ENCODE peak calls at places on chromosomes 11 and 22, in six cellular contexts. One of them, this sample, is unnamed.

GRCh38 chr22:26972281-26972680 is 314.9 kb downstream of the MIAT start:
- DNase-seq in IMR-90: no peak
- DNase-seq in NCI-H1694 treated with DMSO at 0.1 percent for 48 hours: no peak
- DNase-seq in NCI-H510A treated with DMSO at 0.1 percent for 48 hours: no peak
- DNase-seq in mucosa of descending colon: no peak
- DNase-seq in EL: no peak
- DNase-seq in this sample: no peak

GRCh38 chr11:18650859-18651557 is 16.9 kb upstream of the SPTY2D1 start:
- DNase-seq in IMR-90: peak
- DNase-seq in NCI-H1694 treated with DMSO at 0.1 percent for 48 hours: no peak
- DNase-seq in NCI-H510A treated with DMSO at 0.1 percent for 48 hours: no peak
- DNase-seq in mucosa of descending colon: peak
- DNase-seq in EL: peak
- DNase-seq in this sample: peak

GRCh38 chr22:20000246-20001081 is 16.2 kb downstream of the ARVCF start:
- DNase-seq in IMR-90: no peak
- DNase-seq in NCI-H1694 treated with DMSO at 0.1 percent for 48 hours: no peak
- DNase-seq in NCI-H510A treated with DMSO at 0.1 percent for 48 hours: no peak
- DNase-seq in mucosa of descending colon: no peak
- DNase-seq in EL: no peak
- DNase-seq in this sample: no peak

GRCh38 chr11:1238767-1239595 is 16.1 kb downstream of the MUC5B start:
- DNase-seq in IMR-90: no peak
- DNase-seq in NCI-H1694 treated with DMSO at 0.1 percent for 48 hours: no peak
- DNase-seq in NCI-H510A treated with DMSO at 0.1 percent for 48 hours: no peak
- DNase-seq in mucosa of descending colon: peak
- DNase-seq in EL: no peak
- DNase-seq in this sample: no peak

GRCh38 chr22:41951898-41952474 is at the start of gene SMIM45:
- DNase-seq in IMR-90: no peak
- DNase-seq in NCI-H1694 treated with DMSO at 0.1 percent for 48 hours: peak
- DNase-seq in NCI-H510A treated with DMSO at 0.1 percent for 48 hours: no peak
- DNase-seq in mucosa of descending colon: no peak
- DNase-seq in EL: no peak
- DNase-seq in this sample: no peak

GRCh38 chr22:23060612-23061400 is 9.5 kb upstream of the GNAZ start:
- DNase-seq in IMR-90: no peak
- DNase-seq in NCI-H1694 treated with DMSO at 0.1 percent for 48 hours: no peak
- DNase-seq in NCI-H510A treated with DMSO at 0.1 percent for 48 hours: no peak
- DNase-seq in mucosa of descending colon: no peak
- DNase-seq in EL: no peak
- DNase-seq in this sample: no peak

GRCh38 chr11:130786987-130787688 is 129.1 kb downstream of the SNX19 start:
- DNase-seq in IMR-90: peak
- DNase-seq in NCI-H1694 treated with DMSO at 0.1 percent for 48 hours: no peak
- DNase-seq in NCI-H510A treated with DMSO at 0.1 percent for 48 hours: no peak
- DNase-seq in mucosa of descending colon: no peak
- DNase-seq in EL: peak
- DNase-seq in this sample: peak

GRCh38 chr22:35459423-35459894 is 59.5 kb downstream of the MCM5 start:
- DNase-seq in IMR-90: no peak
- DNase-seq in NCI-H1694 treated with DMSO at 0.1 percent for 48 hours: no peak
- DNase-seq in NCI-H510A treated with DMSO at 0.1 percent for 48 hours: no peak
- DNase-seq in mucosa of descending colon: no peak
- DNase-seq in EL: no peak
- DNase-seq in this sample: no peak

GRCh38 chr11:62588966-62589637 is 2.2 kb downstream of the TUT1 start:
- DNase-seq in IMR-90: no peak
- DNase-seq in NCI-H1694 treated with DMSO at 0.1 percent for 48 hours: no peak
- DNase-seq in NCI-H510A treated with DMSO at 0.1 percent for 48 hours: no peak
- DNase-seq in mucosa of descending colon: no peak
- DNase-seq in EL: no peak
- DNase-seq in this sample: peak

GRCh38 chr11:122248939-122249338 is 132.9 kb upstream of the BLID start:
- DNase-seq in IMR-90: peak
- DNase-seq in NCI-H1694 treated with DMSO at 0.1 percent for 48 hours: no peak
- DNase-seq in NCI-H510A treated with DMSO at 0.1 percent for 48 hours: no peak
- DNase-seq in mucosa of descending colon: no peak
- DNase-seq in EL: no peak
- DNase-seq in this sample: no peak

GRCh38 chr11:116864531-116864930 is 27.1 kb upstream of the APOA1 start:
- DNase-seq in IMR-90: peak
- DNase-seq in NCI-H1694 treated with DMSO at 0.1 percent for 48 hours: no peak
- DNase-seq in NCI-H510A treated with DMSO at 0.1 percent for 48 hours: no peak
- DNase-seq in mucosa of descending colon: no peak
- DNase-seq in EL: peak
- DNase-seq in this sample: no peak

GRCh38 chr11:86931965-86932332 is 23.2 kb downstream of the FZD4 start:
- DNase-seq in IMR-90: peak
- DNase-seq in NCI-H1694 treated with DMSO at 0.1 percent for 48 hours: no peak
- DNase-seq in NCI-H510A treated with DMSO at 0.1 percent for 48 hours: no peak
- DNase-seq in mucosa of descending colon: no peak
- DNase-seq in EL: peak
- DNase-seq in this sample: peak

GRCh38 chr11:2092956-2093412 is 46.2 kb downstream of the IGF2 start:
- DNase-seq in IMR-90: peak
- DNase-seq in NCI-H1694 treated with DMSO at 0.1 percent for 48 hours: peak
- DNase-seq in NCI-H510A treated with DMSO at 0.1 percent for 48 hours: no peak
- DNase-seq in mucosa of descending colon: peak
- DNase-seq in EL: peak
- DNase-seq in this sample: peak

GRCh38 chr11:47267858-47268257 is 2.1 kb upstream of the MADD start:
- DNase-seq in IMR-90: no peak
- DNase-seq in NCI-H1694 treated with DMSO at 0.1 percent for 48 hours: no peak
- DNase-seq in NCI-H510A treated with DMSO at 0.1 percent for 48 hours: no peak
- DNase-seq in mucosa of descending colon: peak
- DNase-seq in EL: no peak
- DNase-seq in this sample: no peak

GRCh38 chr11:119206512-119207299 is 567 bp downstream of the CBL start:
- DNase-seq in IMR-90: no peak
- DNase-seq in NCI-H1694 treated with DMSO at 0.1 percent for 48 hours: no peak
- DNase-seq in NCI-H510A treated with DMSO at 0.1 percent for 48 hours: peak
- DNase-seq in mucosa of descending colon: peak
- DNase-seq in EL: peak
- DNase-seq in this sample: no peak

GRCh38 chr11:125123947-125124633 is 12.7 kb upstream of the TMEM218 start:
- DNase-seq in IMR-90: peak
- DNase-seq in NCI-H1694 treated with DMSO at 0.1 percent for 48 hours: no peak
- DNase-seq in NCI-H510A treated with DMSO at 0.1 percent for 48 hours: no peak
- DNase-seq in mucosa of descending colon: peak
- DNase-seq in EL: peak
- DNase-seq in this sample: peak

GRCh38 chr11:73317373-73317772 is 9.3 kb downstream of the ARHGEF17 start:
- DNase-seq in IMR-90: no peak
- DNase-seq in NCI-H1694 treated with DMSO at 0.1 percent for 48 hours: peak
- DNase-seq in NCI-H510A treated with DMSO at 0.1 percent for 48 hours: no peak
- DNase-seq in mucosa of descending colon: peak
- DNase-seq in EL: no peak
- DNase-seq in this sample: no peak

GRCh38 chr22:39967103-39967829 is 7.1 kb downstream of the TMA7B start:
- DNase-seq in IMR-90: peak
- DNase-seq in NCI-H1694 treated with DMSO at 0.1 percent for 48 hours: no peak
- DNase-seq in NCI-H510A treated with DMSO at 0.1 percent for 48 hours: no peak
- DNase-seq in mucosa of descending colon: peak
- DNase-seq in EL: peak
- DNase-seq in this sample: peak

GRCh38 chr11:18066626-18067025 is 20.6 kb upstream of the TPH1 start:
- DNase-seq in IMR-90: peak
- DNase-seq in NCI-H1694 treated with DMSO at 0.1 percent for 48 hours: no peak
- DNase-seq in NCI-H510A treated with DMSO at 0.1 percent for 48 hours: no peak
- DNase-seq in mucosa of descending colon: no peak
- DNase-seq in EL: peak
- DNase-seq in this sample: peak

GRCh38 chr11:18383388-18384156 is 10.8 kb upstream of the LDHA start:
- DNase-seq in IMR-90: peak
- DNase-seq in NCI-H1694 treated with DMSO at 0.1 percent for 48 hours: peak
- DNase-seq in NCI-H510A treated with DMSO at 0.1 percent for 48 hours: peak
- DNase-seq in mucosa of descending colon: peak
- DNase-seq in EL: peak
- DNase-seq in this sample: peak

GRCh38 chr11:16469968-16470367 is 113.6 kb upstream of the SOX6 start:
- DNase-seq in IMR-90: no peak
- DNase-seq in NCI-H1694 treated with DMSO at 0.1 percent for 48 hours: no peak
- DNase-seq in NCI-H510A treated with DMSO at 0.1 percent for 48 hours: no peak
- DNase-seq in mucosa of descending colon: no peak
- DNase-seq in EL: peak
- DNase-seq in this sample: no peak

GRCh38 chr11:63567044-63567840 is 4.1 kb upstream of the PLAAT2 start:
- DNase-seq in IMR-90: peak
- DNase-seq in NCI-H1694 treated with DMSO at 0.1 percent for 48 hours: no peak
- DNase-seq in NCI-H510A treated with DMSO at 0.1 percent for 48 hours: no peak
- DNase-seq in mucosa of descending colon: peak
- DNase-seq in EL: peak
- DNase-seq in this sample: peak

GRCh38 chr22:23774922-23775436 is 2.3 kb downstream of the MMP11 start:
- DNase-seq in IMR-90: peak
- DNase-seq in NCI-H1694 treated with DMSO at 0.1 percent for 48 hours: no peak
- DNase-seq in NCI-H510A treated with DMSO at 0.1 percent for 48 hours: no peak
- DNase-seq in mucosa of descending colon: no peak
- DNase-seq in EL: peak
- DNase-seq in this sample: peak

GRCh38 chr11:1556278-1557167 is 15.5 kb downstream of the DUSP8 start:
- DNase-seq in IMR-90: no peak
- DNase-seq in NCI-H1694 treated with DMSO at 0.1 percent for 48 hours: no peak
- DNase-seq in NCI-H510A treated with DMSO at 0.1 percent for 48 hours: no peak
- DNase-seq in mucosa of descending colon: no peak
- DNase-seq in EL: no peak
- DNase-seq in this sample: no peak

GRCh38 chr11:69700278-69701140 is 3.3 kb downstream of the FGF19 start:
- DNase-seq in IMR-90: peak
- DNase-seq in NCI-H1694 treated with DMSO at 0.1 percent for 48 hours: no peak
- DNase-seq in NCI-H510A treated with DMSO at 0.1 percent for 48 hours: peak
- DNase-seq in mucosa of descending colon: peak
- DNase-seq in EL: peak
- DNase-seq in this sample: peak

GRCh38 chr11:1782831-1783724 is 19.4 kb upstream of the CTSD start:
- DNase-seq in IMR-90: peak
- DNase-seq in NCI-H1694 treated with DMSO at 0.1 percent for 48 hours: no peak
- DNase-seq in NCI-H510A treated with DMSO at 0.1 percent for 48 hours: no peak
- DNase-seq in mucosa of descending colon: no peak
- DNase-seq in EL: peak
- DNase-seq in this sample: peak

GRCh38 chr11:67287355-67288197 is 1.5 kb upstream of the ANKRD13D start:
- DNase-seq in IMR-90: no peak
- DNase-seq in NCI-H1694 treated with DMSO at 0.1 percent for 48 hours: no peak
- DNase-seq in NCI-H510A treated with DMSO at 0.1 percent for 48 hours: no peak
- DNase-seq in mucosa of descending colon: no peak
- DNase-seq in EL: no peak
- DNase-seq in this sample: no peak

GRCh38 chr22:43411040-43411919 is 534 bp upstream of the MPPED1 start:
- DNase-seq in IMR-90: no peak
- DNase-seq in NCI-H1694 treated with DMSO at 0.1 percent for 48 hours: no peak
- DNase-seq in NCI-H510A treated with DMSO at 0.1 percent for 48 hours: no peak
- DNase-seq in mucosa of descending colon: no peak
- DNase-seq in EL: no peak
- DNase-seq in this sample: no peak